ENCODE peak calls at places on chromosomes 11 and 22, in ten cellular contexts. R, G, D, T, N, W, C, M, J and B are unnamed samples.

GRCh38 chr11:107731911-107732310 is 20.1 kb upstream of the SLN start:
- DNase-seq in R (no peak), G (no peak), D (no peak), T (no peak), N (no peak), W (no peak), C (no peak), M (no peak), J (no peak), B (no peak)

GRCh38 chr11:67054851-67055523 is 1.7 kb upstream of the RHOD start:
- DNase-seq in R (no peak), G (no peak), D (peak), T (peak), N (no peak), W (no peak), C (peak), M (no peak), J (no peak), B (peak)

GRCh38 chr11:47241740-47242400 is 6.7 kb downstream of the ACP2 start:
- DNase-seq in R (no peak), G (no peak), D (peak), T (no peak), N (no peak), W (no peak), C (no peak), M (no peak), J (no peak), B (no peak)

GRCh38 chr22:45212992-45213751 is 27.5 kb downstream of the KIAA0930 start:
- DNase-seq in R (no peak), G (no peak), D (peak), T (peak), N (no peak), W (peak), C (peak), M (no peak), J (no peak), B (no peak)

GRCh38 chr22:40194656-40195055 is 16.9 kb downstream of the TNRC6B start:
- DNase-seq in R (no peak), G (no peak), D (no peak), T (no peak), N (no peak), W (no peak), C (no peak), M (no peak), J (no peak), B (no peak)

GRCh38 chr11:127362754-127363153 is 362.2 kb upstream of the KIRREL3 start:
- DNase-seq in R (no peak), G (no peak), D (no peak), T (no peak), N (no peak), W (no peak), C (no peak), M (no peak), J (no peak), B (no peak)

GRCh38 chr22:32527756-32528155 is 53.1 kb downstream of the FBXO7 start:
- DNase-seq in R (no peak), G (no peak), D (no peak), T (no peak), N (no peak), W (no peak), C (no peak), M (no peak), J (no peak), B (no peak)

GRCh38 chr11:2691991-2692841 is 7.6 kb downstream of the KCNQ1OT1 start:
- DNase-seq in R (no peak), G (no peak), D (no peak), T (no peak), N (peak), W (peak), C (no peak), M (no peak), J (no peak), B (peak)

GRCh38 chr22:16974298-16975084 is 33.5 kb downstream of the GAB4 start:
- DNase-seq in R (no peak), G (no peak), D (no peak), T (no peak), N (no peak), W (no peak), C (no peak), M (no peak), J (no peak), B (no peak)

GRCh38 chr11:66866420-66867010 is 9.7 kb downstream of the LRFN4 start:
- DNase-seq in R (no peak), G (peak), D (no peak), T (no peak), N (no peak), W (no peak), C (no peak), M (no peak), J (no peak), B (peak)

GRCh38 chr11:74123008-74123448 is 47.8 kb downstream of the C2CD3 start:
- DNase-seq in R (no peak), G (no peak), D (peak), T (no peak), N (no peak), W (no peak), C (no peak), M (no peak), J (no peak), B (no peak)

GRCh38 chr11:61119055-61119454 is 16.8 kb downstream of the CD5 start:
- DNase-seq in R (no peak), G (no peak), D (no peak), T (no peak), N (no peak), W (no peak), C (no peak), M (no peak), J (no peak), B (peak)

DNA sequence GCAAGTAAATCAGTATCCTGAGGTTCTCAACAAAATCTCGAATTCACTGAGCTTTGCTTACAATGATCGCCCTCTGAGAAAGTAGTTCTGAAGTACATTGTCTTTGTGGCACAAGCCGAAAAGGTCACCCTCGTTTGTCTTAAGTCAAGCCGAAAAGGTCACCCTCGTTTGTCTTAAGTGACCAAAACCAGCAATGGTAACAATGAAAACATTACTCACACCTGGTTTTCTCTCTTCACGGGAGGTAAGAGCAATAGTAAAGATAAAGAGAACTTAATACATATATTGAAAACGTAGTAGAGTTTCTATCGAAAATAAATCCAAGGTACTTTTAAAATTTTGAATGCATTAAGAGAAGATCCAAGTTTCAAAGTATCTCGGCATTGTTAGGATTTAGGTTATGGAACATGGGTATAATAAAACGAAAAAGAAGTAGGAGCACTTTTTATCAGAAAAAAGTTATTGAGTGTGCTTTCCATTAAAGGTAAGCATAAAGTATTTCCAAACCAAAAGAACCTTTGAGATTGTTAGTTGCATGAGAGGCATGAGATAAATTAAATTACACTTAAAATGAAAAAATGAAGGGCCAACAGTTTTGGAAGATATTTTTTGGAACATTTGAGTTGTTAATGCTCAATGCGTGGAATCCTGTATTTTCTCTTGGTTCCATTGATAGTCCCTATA is 1.2 kb downstream of the BARX2 start:
- DNase-seq in R (no peak), G (no peak), D (no peak), T (no peak), N (no peak), W (no peak), C (no peak), M (no peak), J (no peak), B (no peak)
- H3K4me3 ChIP-seq in R (no peak), G (no peak), D (no peak), T (no peak), N (no peak), W (peak), C (no peak), M (no peak), J (no peak), B (no peak)

GRCh38 chr22:37484115-37485005 is 1.8 kb downstream of the MFNG start:
- DNase-seq in R (no peak), G (no peak), D (no peak), T (peak), N (peak), W (peak), C (peak), M (peak), J (peak), B (peak)
- H3K4me3 ChIP-seq in R (no peak), G (no peak), D (no peak), T (peak), N (no peak), W (peak), C (peak), M (peak), J (peak), B (no peak)

GRCh38 chr22:44005524-44005923 is 18.6 kb upstream of the PARVB start:
- DNase-seq in R (no peak), G (no peak), D (no peak), T (no peak), N (no peak), W (no peak), C (no peak), M (no peak), J (no peak), B (no peak)
- H3K4me3 ChIP-seq in R (no peak), G (no peak), D (no peak), T (no peak), N (no peak), W (no peak), C (no peak), M (no peak), J (no peak), B (no peak)

DNA sequence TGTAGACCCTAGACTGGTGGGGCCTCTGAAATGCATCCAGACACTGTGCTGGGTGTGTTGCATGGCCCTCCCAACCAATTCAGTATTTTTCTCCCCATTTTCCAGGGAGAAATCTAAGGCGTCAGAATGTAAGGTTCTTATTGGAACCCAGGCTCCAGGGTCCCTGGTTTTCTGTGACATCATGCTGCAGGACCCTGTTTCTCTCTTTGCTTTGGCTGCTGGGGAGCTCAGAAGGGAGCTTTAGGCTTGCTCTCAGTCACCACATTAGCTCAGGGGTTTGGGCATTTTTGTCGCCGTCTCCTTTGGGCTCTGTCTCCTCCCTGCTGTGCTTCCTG is 2.9 kb downstream of the MYEOV start:
- DNase-seq in R (no peak), G (no peak), D (no peak), T (peak), N (no peak), W (no peak), C (no peak), M (no peak), J (no peak), B (no peak)
- H3K4me3 ChIP-seq in R (peak), G (no peak), D (no peak), T (peak), N (no peak), W (peak), C (peak), M (peak), J (peak), B (no peak)